ENCODE peak calls at places on chromosomes 13 and 19, in nine cellular contexts. One of them, this sample, is unnamed.

GRCh38 chr13:110126391-110126961 is 180.5 kb downstream of the COL4A1 start:
- DNase-seq in brain microvascular endothelial cell: peak
- DNase-seq in H54: peak
- DNase-seq in Daoy: peak
- DNase-seq in cardiac muscle cell: peak
- DNase-seq in NCI-H1105 treated with DMSO at 0.1 percent for 48 hours: peak
- DNase-seq in psoas muscle: peak
- DNase-seq in kidney glomerular epithelial cell: peak
- DNase-seq in AG04450: peak
- DNase-seq in this sample: no peak

GRCh38 chr13:27962128-27962841 is 6.8 kb downstream of the CDX2 start:
- DNase-seq in Daoy: no peak
- DNase-seq in psoas muscle: no peak
- DNase-seq in AG04450: no peak
- DNase-seq in H54: no peak
- DNase-seq in brain microvascular endothelial cell: no peak
- DNase-seq in cardiac muscle cell: no peak
- DNase-seq in kidney glomerular epithelial cell: no peak
- DNase-seq in NCI-H1105 treated with DMSO at 0.1 percent for 48 hours: no peak
- DNase-seq in this sample: no peak

GRCh38 chr19:16036941-16037340 is 39.4 kb upstream of the TPM4 start:
- DNase-seq in psoas muscle: no peak
- DNase-seq in Daoy: no peak
- DNase-seq in AG04450: no peak
- DNase-seq in kidney glomerular epithelial cell: no peak
- DNase-seq in brain microvascular endothelial cell: no peak
- DNase-seq in H54: no peak
- DNase-seq in NCI-H1105 treated with DMSO at 0.1 percent for 48 hours: no peak
- DNase-seq in cardiac muscle cell: no peak
- DNase-seq in this sample: no peak

GRCh38 chr13:95180513-95181245 is 120.6 kb downstream of the ABCC4 start:
- DNase-seq in brain microvascular endothelial cell: no peak
- DNase-seq in Daoy: no peak
- DNase-seq in kidney glomerular epithelial cell: no peak
- DNase-seq in psoas muscle: no peak
- DNase-seq in H54: no peak
- DNase-seq in AG04450: no peak
- DNase-seq in NCI-H1105 treated with DMSO at 0.1 percent for 48 hours: no peak
- DNase-seq in cardiac muscle cell: peak
- DNase-seq in this sample: no peak

GRCh38 chr19:54262066-54262465 is 5.0 kb upstream of the LILRB5 start:
- DNase-seq in brain microvascular endothelial cell: no peak
- DNase-seq in cardiac muscle cell: no peak
- DNase-seq in H54: no peak
- DNase-seq in AG04450: no peak
- DNase-seq in kidney glomerular epithelial cell: no peak
- DNase-seq in Daoy: no peak
- DNase-seq in psoas muscle: no peak
- DNase-seq in NCI-H1105 treated with DMSO at 0.1 percent for 48 hours: peak
- DNase-seq in this sample: no peak

GRCh38 chr13:27427663-27428062 is 3.2 kb downstream of the GTF3A start:
- DNase-seq in brain microvascular endothelial cell: no peak
- DNase-seq in kidney glomerular epithelial cell: no peak
- DNase-seq in psoas muscle: no peak
- DNase-seq in AG04450: no peak
- DNase-seq in H54: no peak
- DNase-seq in NCI-H1105 treated with DMSO at 0.1 percent for 48 hours: no peak
- DNase-seq in Daoy: no peak
- DNase-seq in cardiac muscle cell: no peak
- DNase-seq in this sample: no peak

GRCh38 chr19:17847538-17848366 is at the start of gene JAK3:
- DNase-seq in brain microvascular endothelial cell: peak
- DNase-seq in AG04450: no peak
- DNase-seq in NCI-H1105 treated with DMSO at 0.1 percent for 48 hours: no peak
- DNase-seq in kidney glomerular epithelial cell: no peak
- DNase-seq in Daoy: peak
- DNase-seq in cardiac muscle cell: peak
- DNase-seq in psoas muscle: peak
- DNase-seq in H54: no peak
- DNase-seq in this sample: peak

GRCh38 chr19:29887498-29887897 is 54.5 kb upstream of the URI1 start:
- DNase-seq in AG04450: no peak
- DNase-seq in brain microvascular endothelial cell: no peak
- DNase-seq in H54: no peak
- DNase-seq in Daoy: no peak
- DNase-seq in cardiac muscle cell: no peak
- DNase-seq in kidney glomerular epithelial cell: no peak
- DNase-seq in NCI-H1105 treated with DMSO at 0.1 percent for 48 hours: no peak
- DNase-seq in psoas muscle: no peak
- DNase-seq in this sample: no peak

GRCh38 chr13:58048670-58049069 is 417.1 kb downstream of the PCDH17 start:
- DNase-seq in H54: no peak
- DNase-seq in NCI-H1105 treated with DMSO at 0.1 percent for 48 hours: no peak
- DNase-seq in cardiac muscle cell: no peak
- DNase-seq in AG04450: no peak
- DNase-seq in psoas muscle: no peak
- DNase-seq in brain microvascular endothelial cell: no peak
- DNase-seq in Daoy: no peak
- DNase-seq in kidney glomerular epithelial cell: no peak
- DNase-seq in this sample: no peak

GRCh38 chr19:13095934-13096890 is 6.4 kb downstream of the LYL1 start:
- DNase-seq in Daoy: no peak
- DNase-seq in cardiac muscle cell: peak
- DNase-seq in NCI-H1105 treated with DMSO at 0.1 percent for 48 hours: no peak
- DNase-seq in AG04450: no peak
- DNase-seq in H54: no peak
- DNase-seq in kidney glomerular epithelial cell: no peak
- DNase-seq in psoas muscle: no peak
- DNase-seq in brain microvascular endothelial cell: no peak
- DNase-seq in this sample: peak

GRCh38 chr19:55484571-55485438 is at the start of gene NAT14:
- DNase-seq in Daoy: peak
- DNase-seq in AG04450: no peak
- DNase-seq in psoas muscle: peak
- DNase-seq in brain microvascular endothelial cell: no peak
- DNase-seq in H54: peak
- DNase-seq in cardiac muscle cell: peak
- DNase-seq in kidney glomerular epithelial cell: peak
- DNase-seq in NCI-H1105 treated with DMSO at 0.1 percent for 48 hours: peak
- DNase-seq in this sample: peak

GRCh38 chr19:1183543-1184172 is 9.6 kb upstream of the SBNO2 start:
- DNase-seq in H54: peak
- DNase-seq in psoas muscle: no peak
- DNase-seq in NCI-H1105 treated with DMSO at 0.1 percent for 48 hours: no peak
- DNase-seq in kidney glomerular epithelial cell: peak
- DNase-seq in cardiac muscle cell: no peak
- DNase-seq in brain microvascular endothelial cell: no peak
- DNase-seq in AG04450: no peak
- DNase-seq in Daoy: peak
- DNase-seq in this sample: no peak

GRCh38 chr13:112849500-112849899 is 119.5 kb upstream of the MCF2L start:
- DNase-seq in psoas muscle: no peak
- DNase-seq in Daoy: peak
- DNase-seq in cardiac muscle cell: no peak
- DNase-seq in kidney glomerular epithelial cell: peak
- DNase-seq in H54: no peak
- DNase-seq in AG04450: no peak
- DNase-seq in brain microvascular endothelial cell: no peak
- DNase-seq in NCI-H1105 treated with DMSO at 0.1 percent for 48 hours: peak
- DNase-seq in this sample: peak

GRCh38 chr13:51818771-51819511 is 15.0 kb upstream of the DHRS12 start:
- DNase-seq in H54: no peak
- DNase-seq in cardiac muscle cell: no peak
- DNase-seq in kidney glomerular epithelial cell: no peak
- DNase-seq in brain microvascular endothelial cell: no peak
- DNase-seq in Daoy: peak
- DNase-seq in psoas muscle: peak
- DNase-seq in AG04450: peak
- DNase-seq in NCI-H1105 treated with DMSO at 0.1 percent for 48 hours: no peak
- DNase-seq in this sample: no peak

GRCh38 chr13:48500652-48501197 is 32.2 kb downstream of the RCBTB2 start:
- DNase-seq in Daoy: no peak
- DNase-seq in brain microvascular endothelial cell: peak
- DNase-seq in H54: peak
- DNase-seq in AG04450: peak
- DNase-seq in NCI-H1105 treated with DMSO at 0.1 percent for 48 hours: no peak
- DNase-seq in psoas muscle: no peak
- DNase-seq in cardiac muscle cell: no peak
- DNase-seq in kidney glomerular epithelial cell: no peak
- DNase-seq in this sample: peak

GRCh38 chr13:23570099-23570926 is at the start of gene TNFRSF19:
- DNase-seq in H54: no peak
- DNase-seq in Daoy: peak
- DNase-seq in NCI-H1105 treated with DMSO at 0.1 percent for 48 hours: peak
- DNase-seq in AG04450: peak
- DNase-seq in kidney glomerular epithelial cell: peak
- DNase-seq in brain microvascular endothelial cell: peak
- DNase-seq in psoas muscle: peak
- DNase-seq in cardiac muscle cell: peak
- DNase-seq in this sample: peak

GRCh38 chr13:26255717-26256277 is 1.9 kb downstream of the CDK8 start:
- DNase-seq in H54: no peak
- DNase-seq in kidney glomerular epithelial cell: peak
- DNase-seq in Daoy: no peak
- DNase-seq in NCI-H1105 treated with DMSO at 0.1 percent for 48 hours: peak
- DNase-seq in AG04450: no peak
- DNase-seq in brain microvascular endothelial cell: no peak
- DNase-seq in cardiac muscle cell: peak
- DNase-seq in psoas muscle: no peak
- DNase-seq in this sample: peak

GRCh38 chr19:17121736-17122293 is 46.2 kb downstream of the MYO9B start:
- DNase-seq in kidney glomerular epithelial cell: no peak
- DNase-seq in psoas muscle: no peak
- DNase-seq in NCI-H1105 treated with DMSO at 0.1 percent for 48 hours: no peak
- DNase-seq in H54: no peak
- DNase-seq in AG04450: no peak
- DNase-seq in cardiac muscle cell: no peak
- DNase-seq in brain microvascular endothelial cell: peak
- DNase-seq in Daoy: peak
- DNase-seq in this sample: no peak

GRCh38 chr19:18660051-18660910 is 23.2 kb upstream of the CRTC1 start:
- DNase-seq in AG04450: no peak
- DNase-seq in NCI-H1105 treated with DMSO at 0.1 percent for 48 hours: no peak
- DNase-seq in brain microvascular endothelial cell: peak
- DNase-seq in Daoy: peak
- DNase-seq in H54: peak
- DNase-seq in kidney glomerular epithelial cell: no peak
- DNase-seq in cardiac muscle cell: no peak
- DNase-seq in psoas muscle: peak
- DNase-seq in this sample: no peak

GRCh38 chr19:21677696-21678418 is 89.5 kb downstream of the ZNF100 start:
- DNase-seq in Daoy: no peak
- DNase-seq in cardiac muscle cell: no peak
- DNase-seq in psoas muscle: no peak
- DNase-seq in AG04450: no peak
- DNase-seq in brain microvascular endothelial cell: no peak
- DNase-seq in H54: no peak
- DNase-seq in NCI-H1105 treated with DMSO at 0.1 percent for 48 hours: no peak
- DNase-seq in kidney glomerular epithelial cell: no peak
- DNase-seq in this sample: no peak